ENCODE peak calls at places on chromosomes 11 and 22, in four cellular contexts. One of them, this sample, is unnamed.

GRCh38 chr11:83219095-83219494 is 25.6 kb downstream of the ANKRD42 start:
- DNase-seq in GM23338: peak; percentile 59
- DNase-seq in GM12878: no peak
- DNase-seq in A549: no peak
- DNase-seq in this sample: peak; percentile 22

GRCh38 chr11:21710791-21711190 is 482.1 kb upstream of the ANO5 start:
- DNase-seq in A549: no peak
- DNase-seq in GM12878: no peak
- DNase-seq in GM23338: no peak
- DNase-seq in this sample: no peak

GRCh38 chr11:129852125-129852740 is 36.6 kb downstream of the TMEM45B start:
- DNase-seq in A549: no peak
- DNase-seq in GM12878: no peak
- DNase-seq in GM23338: no peak
- DNase-seq in this sample: no peak

GRCh38 chr11:88310246-88310645 is 27.3 kb downstream of the CTSC start:
- DNase-seq in GM23338: no peak
- DNase-seq in GM12878: no peak
- DNase-seq in A549: no peak
- DNase-seq in this sample: no peak

GRCh38 chr11:36373040-36374010 is 77.2 kb downstream of the PRR5L start:
- DNase-seq in GM12878: no peak
- DNase-seq in A549: no peak
- DNase-seq in GM23338: no peak
- DNase-seq in this sample: no peak

GRCh38 chr11:61102667-61103491 is 590 bp downstream of the CD5 start:
- DNase-seq in GM23338: no peak
- DNase-seq in GM12878: no peak
- DNase-seq in A549: no peak
- DNase-seq in this sample: no peak

GRCh38 chr11:114137838-114138237 is 78.3 kb downstream of the ZBTB16 start:
- DNase-seq in A549: no peak
- DNase-seq in GM23338: no peak
- DNase-seq in GM12878: no peak
- DNase-seq in this sample: no peak

GRCh38 chr11:107898270-107898669 is 30.0 kb upstream of the RAB39A start:
- DNase-seq in GM23338: peak; percentile 62
- DNase-seq in A549: peak; percentile 8
- DNase-seq in GM12878: peak; percentile 24
- DNase-seq in this sample: peak; percentile 20

GRCh38 chr11:69694781-69695180 is 9.0 kb downstream of the FGF19 start:
- DNase-seq in GM23338: no peak
- DNase-seq in GM12878: no peak
- DNase-seq in A549: no peak
- DNase-seq in this sample: no peak

GRCh38 chr11:128690746-128691091 is 3.2 kb upstream of the FLI1 start:
- DNase-seq in A549: no peak
- DNase-seq in GM23338: peak; percentile 11
- DNase-seq in GM12878: no peak
- DNase-seq in this sample: no peak

GRCh38 chr22:30338802-30339201 is 12.1 kb upstream of the TBC1D10A start:
- DNase-seq in GM12878: no peak
- DNase-seq in GM23338: no peak
- DNase-seq in A549: no peak
- DNase-seq in this sample: no peak

GRCh38 chr22:30334601-30335000 is 7.9 kb upstream of the TBC1D10A start:
- DNase-seq in GM23338: no peak
- DNase-seq in GM12878: no peak
- DNase-seq in A549: no peak
- DNase-seq in this sample: no peak

GRCh38 chr22:30335236-30335635 is 8.5 kb upstream of the TBC1D10A start:
- DNase-seq in GM23338: no peak
- DNase-seq in A549: no peak
- DNase-seq in GM12878: no peak
- DNase-seq in this sample: no peak

GRCh38 chr22:30337461-30337778 is 10.7 kb upstream of the TBC1D10A start:
- DNase-seq in GM23338: no peak
- DNase-seq in A549: no peak
- DNase-seq in GM12878: no peak
- DNase-seq in this sample: no peak

DNA sequence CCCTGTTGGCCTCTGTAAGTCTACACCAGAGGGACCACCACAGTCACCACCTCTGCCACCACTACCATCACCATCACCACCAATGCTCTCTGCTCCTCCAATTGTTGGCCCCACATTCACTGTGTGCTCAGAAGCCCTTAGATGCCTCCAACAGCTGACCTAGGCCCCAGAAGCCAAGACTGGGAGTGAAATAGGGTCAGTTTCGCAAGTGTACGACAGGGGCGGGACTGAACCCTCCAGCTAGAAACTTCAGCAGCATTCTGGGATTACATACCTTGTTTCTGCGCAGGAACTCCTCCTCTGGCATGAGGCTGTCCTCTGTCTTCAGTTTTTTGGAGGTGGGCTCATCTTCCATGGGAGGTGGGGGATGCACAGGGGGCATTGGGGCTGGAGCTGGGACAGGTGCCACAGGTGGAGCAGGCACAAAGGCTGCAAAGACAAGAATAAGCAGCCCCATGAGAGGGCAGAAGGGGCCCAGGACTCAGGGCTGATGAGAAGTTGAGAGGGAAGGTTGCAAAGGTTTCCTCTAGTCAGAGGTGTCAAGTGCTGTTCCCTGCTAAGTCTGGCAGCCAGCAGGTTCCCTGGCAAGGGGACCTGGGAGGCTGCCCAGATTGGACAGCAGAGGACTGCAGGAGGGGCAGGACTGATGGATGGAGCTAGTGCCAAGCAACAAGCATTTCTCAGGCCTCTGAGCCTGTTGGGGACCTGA is 10.2 kb upstream of the TBC1D10A start:
- DNase-seq in GM23338: no peak
- DNase-seq in GM12878: no peak
- DNase-seq in A549: no peak
- DNase-seq in this sample: no peak
- TF ChIP-seq JUNB in GM23338: no peak
- TF ChIP-seq JUNB in GM12878: no peak
- TF ChIP-seq JUNB in A549: no peak
- TF ChIP-seq JUNB in this sample: no peak

GRCh38 chr11:13376838-13377237 is 86.2 kb downstream of the BTBD10 start:
- DNase-seq in A549: no peak
- DNase-seq in GM12878: no peak
- DNase-seq in GM23338: no peak
- DNase-seq in this sample: no peak
- TF ChIP-seq JUNB in A549: no peak
- TF ChIP-seq JUNB in GM12878: no peak
- TF ChIP-seq JUNB in GM23338: no peak
- TF ChIP-seq JUNB in this sample: no peak

GRCh38 chr11:5808500-5809121 is at the start of gene OR52N2:
- DNase-seq in GM12878: peak; percentile 53
- DNase-seq in A549: peak; percentile 20
- DNase-seq in GM23338: peak; percentile 88
- DNase-seq in this sample: peak; percentile 63
- TF ChIP-seq JUNB in GM12878: no peak
- TF ChIP-seq JUNB in A549: no peak
- TF ChIP-seq JUNB in GM23338: no peak
- TF ChIP-seq JUNB in this sample: no peak

GRCh38 chr22:43446037-43446803 is 34.4 kb downstream of the MPPED1 start:
- DNase-seq in GM12878: no peak
- DNase-seq in A549: peak; percentile 13
- DNase-seq in GM23338: no peak
- DNase-seq in this sample: no peak
- TF ChIP-seq JUNB in GM12878: no peak
- TF ChIP-seq JUNB in A549: no peak
- TF ChIP-seq JUNB in GM23338: no peak
- TF ChIP-seq JUNB in this sample: no peak

DNA sequence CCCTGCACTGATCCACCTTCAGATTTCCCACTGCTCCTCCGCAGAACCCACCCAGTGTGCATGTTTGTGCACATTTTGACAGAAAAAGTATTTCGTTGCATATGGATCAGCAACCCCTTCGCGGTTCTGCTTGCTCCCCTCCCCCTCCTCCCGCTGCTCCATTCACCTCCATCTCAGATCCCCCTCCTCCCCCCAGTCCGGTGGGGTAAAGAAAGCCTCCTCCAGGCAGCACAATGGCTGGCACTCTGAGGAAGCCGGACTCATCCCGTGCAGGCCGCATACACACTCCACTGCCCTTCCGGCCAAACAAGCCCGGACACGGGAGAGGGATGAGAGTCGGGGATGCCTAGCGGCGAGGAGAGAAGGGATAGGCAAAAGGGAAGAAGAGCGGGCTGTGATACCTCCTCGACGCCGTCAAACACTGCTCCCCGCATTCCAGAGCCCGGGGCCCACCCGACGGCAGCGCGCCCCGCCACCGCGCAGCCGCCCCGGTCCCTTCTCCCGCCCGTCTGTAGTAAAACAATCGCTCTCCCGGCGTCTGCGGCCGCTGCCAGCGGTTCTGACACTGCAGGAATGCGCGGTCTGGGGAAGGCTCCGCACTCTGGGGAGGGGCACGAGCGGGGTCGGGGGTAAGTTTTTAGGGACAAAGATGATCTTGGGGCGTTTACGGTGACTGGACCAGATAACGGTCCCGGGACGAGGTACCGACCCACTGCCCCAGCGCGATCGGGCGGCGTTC is 909 bp downstream of the FEZ1 start:
- DNase-seq in GM23338: peak; percentile 77
- DNase-seq in A549: peak; percentile 8
- DNase-seq in GM12878: no peak
- DNase-seq in this sample: no peak
- TF ChIP-seq JUNB in GM23338: no peak
- TF ChIP-seq JUNB in A549: no peak
- TF ChIP-seq JUNB in GM12878: no peak
- TF ChIP-seq JUNB in this sample: no peak

GRCh38 chr22:48901324-48901723 is 926.3 kb downstream of the BRD1 start:
- DNase-seq in GM23338: no peak
- DNase-seq in A549: no peak
- DNase-seq in GM12878: no peak
- DNase-seq in this sample: no peak
- TF ChIP-seq JUNB in GM23338: no peak
- TF ChIP-seq JUNB in A549: no peak
- TF ChIP-seq JUNB in GM12878: no peak
- TF ChIP-seq JUNB in this sample: no peak

DNA sequence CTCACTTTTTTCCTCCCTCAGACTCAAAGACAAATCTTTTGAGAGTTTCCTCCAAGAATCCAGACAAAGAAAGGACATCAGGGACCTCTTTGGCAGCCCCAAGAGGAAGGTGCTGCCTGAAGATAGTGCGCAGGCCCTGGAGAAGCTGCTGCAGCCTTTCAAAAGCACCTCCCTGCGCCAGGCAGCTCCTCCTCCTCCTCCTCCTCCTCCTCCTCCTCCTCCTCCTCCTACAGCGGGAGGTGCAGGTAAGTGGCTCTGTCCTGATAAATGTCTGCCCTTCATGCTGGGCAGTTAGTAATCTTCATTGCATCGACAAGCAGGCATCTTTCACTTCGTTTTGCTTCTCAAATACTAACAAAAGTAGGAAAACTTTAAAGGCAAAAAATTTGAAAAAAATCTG is 82.8 kb upstream of the PARVA start:
- DNase-seq in GM12878: no peak
- DNase-seq in GM23338: no peak
- DNase-seq in A549: no peak
- DNase-seq in this sample: no peak
- TF ChIP-seq JUNB in GM12878: no peak
- TF ChIP-seq JUNB in GM23338: no peak
- TF ChIP-seq JUNB in A549: no peak
- TF ChIP-seq JUNB in this sample: no peak

GRCh38 chr11:118921121-118921928 is 4.4 kb downstream of the BCL9L start:
- DNase-seq in GM12878: no peak
- DNase-seq in GM23338: peak; percentile 78
- DNase-seq in A549: no peak
- DNase-seq in this sample: peak; percentile 94
- TF ChIP-seq JUNB in GM12878: no peak
- TF ChIP-seq JUNB in GM23338: no peak
- TF ChIP-seq JUNB in A549: peak; percentile 50
- TF ChIP-seq JUNB in this sample: no peak

GRCh38 chr22:38850941-38851849 is 7.4 kb upstream of the NPTXR start:
- DNase-seq in GM12878: no peak
- DNase-seq in GM23338: no peak
- DNase-seq in A549: peak; percentile 59
- DNase-seq in this sample: no peak
- TF ChIP-seq JUNB in GM12878: no peak
- TF ChIP-seq JUNB in GM23338: no peak
- TF ChIP-seq JUNB in A549: peak; percentile 67
- TF ChIP-seq JUNB in this sample: no peak

GRCh38 chr22:46122511-46122971 is 27.8 kb upstream of the PPARA start:
- DNase-seq in GM23338: peak; percentile 73
- DNase-seq in A549: peak; percentile 76
- DNase-seq in GM12878: no peak
- DNase-seq in this sample: peak; percentile 37
- TF ChIP-seq JUNB in GM23338: no peak
- TF ChIP-seq JUNB in A549: no peak
- TF ChIP-seq JUNB in GM12878: no peak
- TF ChIP-seq JUNB in this sample: no peak

This sample was measured in HepG2.